ENCODE peak calls at places on chromosome 2, in eight cellular contexts. X is heart left ventricle, S is stomach, J is endothelial cell, B is GM13977, E is astrocyte of the spinal cord, U is PC-3, Q is left ventricle myocardium inferior. K is an unnamed sample.

GRCh38 chr2:134683561-134684112 is 35.2 kb downstream of the TMEM163 start:
- DNase-seq in B (peak; percentile 29), Q (no peak), J (no peak), X (no peak), E (peak; percentile 7), U (peak; percentile 86), S (no peak), K (no peak)

GRCh38 chr2:160512484-160512883 is 18.9 kb upstream of the RBMS1 start:
- DNase-seq in B (no peak), S (no peak), E (no peak), X (no peak), U (no peak), Q (no peak), J (no peak), K (no peak)

GRCh38 chr2:157194097-157194688 is 63.3 kb upstream of the GALNT5 start:
- DNase-seq in S (no peak), J (peak; percentile 20), U (peak; percentile 79), E (peak; percentile 74), X (no peak), B (peak; percentile 52), Q (no peak), K (no peak)

GRCh38 chr2:105328281-105329196 is 996 bp downstream of the TGFBRAP1 start:
- DNase-seq in Q (no peak), U (peak; percentile 30), E (no peak), J (no peak), X (no peak), B (no peak), S (peak; percentile 43), K (no peak)

GRCh38 chr2:33791625-33792024 is 192.5 kb upstream of the FAM98A start:
- DNase-seq in B (no peak), E (peak; percentile 85), Q (no peak), S (no peak), J (no peak), U (peak; percentile 71), X (no peak), K (no peak)

GRCh38 chr2:120546077-120546864 is 189.4 kb upstream of the GLI2 start:
- DNase-seq in U (no peak), E (peak; percentile 79), J (no peak), Q (peak; percentile 63), B (no peak), X (peak; percentile 68), S (no peak), K (peak; percentile 92)

GRCh38 chr2:150710916-150711315 is 223.4 kb upstream of the RND3 start:
- DNase-seq in X (no peak), B (no peak), S (no peak), U (no peak), J (no peak), Q (no peak), E (no peak), K (no peak)

GRCh38 chr2:109604597-109604996 is 9.2 kb downstream of the SEPTIN10 start:
- DNase-seq in X (peak; percentile 39), B (no peak), Q (no peak), J (no peak), U (peak; percentile 86), S (no peak), E (peak; percentile 65), K (no peak)

GRCh38 chr2:23287250-23287704 is 97.7 kb upstream of the KLHL29 start:
- DNase-seq in B (no peak), U (no peak), E (peak; percentile 70), Q (peak; percentile 18), X (peak; percentile 44), S (no peak), J (no peak), K (no peak)

GRCh38 chr2:39378968-39379367 is 58.1 kb downstream of the MAP4K3 start:
- DNase-seq in Q (no peak), E (no peak), S (no peak), J (no peak), B (no peak), X (no peak), U (no peak), K (no peak)

GRCh38 chr2:17337507-17337906 is 180.7 kb downstream of the RAD51AP2 start:
- DNase-seq in J (no peak), E (no peak), B (no peak), S (no peak), U (no peak), X (no peak), Q (no peak), K (no peak)

DNA sequence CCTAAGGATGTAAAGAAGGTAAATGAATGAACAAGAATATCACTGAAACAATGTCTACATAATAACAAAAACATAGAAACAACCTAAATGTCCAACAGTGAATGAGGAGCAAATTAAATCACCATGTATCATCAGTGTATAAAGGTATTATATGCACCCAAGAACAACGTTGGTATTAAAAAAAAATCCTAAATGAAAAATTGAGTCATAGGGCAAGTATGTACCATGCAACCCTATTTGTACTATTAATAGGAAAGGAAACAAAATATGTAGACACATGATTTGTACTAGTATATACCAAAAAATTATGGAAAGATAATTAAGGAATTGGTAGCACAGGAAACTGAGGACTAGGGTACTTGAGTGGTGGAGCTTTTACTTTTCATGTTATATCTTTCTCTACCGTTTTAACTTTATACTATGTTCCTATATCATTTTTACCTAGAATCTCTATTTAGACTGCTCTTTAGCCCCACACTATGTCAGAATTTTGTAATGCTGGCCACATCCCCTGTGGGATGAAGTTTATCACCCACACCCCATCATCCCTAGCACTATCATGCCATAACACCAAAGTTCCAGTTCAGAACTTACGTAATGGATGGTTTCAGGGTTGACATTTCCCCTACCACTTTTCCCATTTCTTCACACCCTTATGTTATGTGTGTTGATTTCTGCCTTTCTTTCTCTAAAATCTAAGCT is 25.6 kb downstream of the IKZF2 start:
- DNase-seq in X (no peak), U (peak; percentile 54), J (no peak), E (no peak), S (no peak), B (no peak), Q (no peak), K (no peak)
- TF ChIP-seq CTCF in X (no peak), U (peak; percentile 44), J (no peak), E (no peak), S (no peak), B (no peak), Q (no peak), K (peak; percentile 60)

GRCh38 chr2:3725458-3726250 is 22.3 kb downstream of the DCDC2C start:
- DNase-seq in J (no peak), U (no peak), B (no peak), X (no peak), S (no peak), Q (no peak), E (no peak), K (no peak)
- TF ChIP-seq CTCF in J (no peak), U (no peak), B (no peak), X (no peak), S (no peak), Q (no peak), E (no peak), K (no peak)

GRCh38 chr2:159172403-159172802 is 114.1 kb downstream of the WDSUB1 start:
- DNase-seq in E (no peak), X (no peak), U (no peak), J (no peak), Q (no peak), S (no peak), B (no peak), K (no peak)

GRCh38 chr2:159164457-159164894 is 122.0 kb downstream of the WDSUB1 start:
- DNase-seq in U (no peak), S (no peak), E (no peak), X (no peak), J (no peak), Q (no peak), B (no peak), K (no peak)

GRCh38 chr2:159165065-159165464 is 121.4 kb downstream of the WDSUB1 start:
- DNase-seq in X (peak; percentile 63), E (no peak), B (no peak), J (no peak), Q (no peak), S (no peak), U (no peak), K (no peak)

GRCh38 chr2:159169187-159169586 is 117.3 kb downstream of the WDSUB1 start:
- DNase-seq in S (no peak), B (no peak), Q (no peak), J (no peak), U (no peak), X (no peak), E (peak; percentile 42), K (no peak)

GRCh38 chr2:159168707-159169106 is 117.8 kb downstream of the WDSUB1 start:
- DNase-seq in U (peak; percentile 15), J (no peak), Q (no peak), E (peak; percentile 39), B (no peak), X (no peak), S (no peak), K (no peak)
- TF ChIP-seq CTCF in U (peak; percentile 43), J (no peak), Q (peak; percentile 46), E (peak; percentile 40), B (no peak), X (no peak), S (no peak), K (peak; percentile 72)

GRCh38 chr2:231391981-231392380 is 3.5 kb upstream of the B3GNT7 start:
- DNase-seq in Q (no peak), S (no peak), U (no peak), E (no peak), B (peak; percentile 57), X (no peak), J (no peak), K (no peak)

GRCh38 chr2:231395188-231396057 is at the start of gene B3GNT7:
- DNase-seq in X (no peak), U (no peak), J (no peak), S (peak; percentile 57), E (no peak), B (peak; percentile 85), Q (no peak), K (no peak)

GRCh38 chr2:231394201-231395141 is 1.0 kb upstream of the B3GNT7 start:
- DNase-seq in Q (no peak), X (no peak), S (no peak), J (no peak), B (peak; percentile 88), U (peak; percentile 28), E (no peak), K (no peak)

GRCh38 chr2:231392431-231393148 is 2.9 kb upstream of the B3GNT7 start:
- DNase-seq in J (no peak), U (no peak), X (no peak), S (no peak), Q (no peak), E (no peak), B (peak; percentile 37), K (no peak)

DNA sequence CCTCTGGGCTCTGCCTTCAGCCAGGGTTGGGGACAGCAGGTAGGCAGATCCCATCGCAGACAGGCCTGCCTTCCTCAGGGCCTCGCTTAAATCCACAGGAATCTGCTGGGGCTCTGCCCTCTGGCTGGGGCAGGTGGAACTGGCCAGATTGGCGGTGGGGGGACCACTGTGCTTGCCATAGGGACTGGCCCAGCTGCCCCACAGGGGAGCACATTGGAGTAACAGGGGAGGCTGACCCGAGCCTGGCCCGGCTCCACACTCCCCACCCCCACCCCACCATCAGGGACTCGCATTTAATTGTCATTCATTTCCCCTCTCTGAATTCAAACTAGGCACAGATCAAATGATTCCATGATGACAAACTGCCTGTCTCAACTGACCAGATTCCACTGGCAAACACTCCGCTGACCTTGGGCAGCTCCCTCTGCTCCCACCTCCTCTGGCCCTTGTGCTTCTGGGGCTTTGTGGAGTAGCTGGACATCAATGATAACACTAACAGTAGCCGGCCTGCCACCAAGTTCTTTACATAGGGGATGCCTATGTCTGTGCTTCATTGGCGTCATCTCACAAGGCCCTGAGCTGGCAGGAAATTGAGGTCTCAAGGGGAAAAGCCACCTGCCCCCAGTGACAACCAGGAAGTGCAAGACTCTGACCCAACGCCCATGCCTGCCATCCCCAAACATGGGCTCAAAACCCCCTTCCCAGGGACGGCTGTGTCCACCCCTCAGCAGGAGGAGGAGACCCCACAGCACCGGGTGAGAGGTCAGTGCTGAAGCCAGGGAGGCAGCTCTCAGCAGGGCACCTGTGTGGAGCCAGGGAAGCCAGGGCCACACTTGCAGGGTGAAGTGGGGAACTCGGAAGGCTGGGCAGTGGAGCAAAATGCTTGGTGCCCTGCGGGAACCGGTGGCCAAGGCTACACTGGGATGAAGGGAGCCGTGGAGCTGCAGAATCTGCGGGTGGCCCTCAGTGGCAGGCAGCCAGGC is 2.1 kb upstream of the B3GNT7 start:
- DNase-seq in J (no peak), U (no peak), E (no peak), S (no peak), Q (no peak), B (peak; percentile 86), X (no peak), K (no peak)
- TF ChIP-seq CTCF in J (no peak), U (peak; percentile 39), E (peak; percentile 33), S (no peak), Q (peak; percentile 40), B (peak; percentile 31), X (no peak), K (peak; percentile 46)